ENCODE peak calls at places on chromosomes 6 and 20, in ten cellular contexts. K is osteocyte; Z is B cell; W is pancreas; N is breast epithelium; M is fibroblast of the aortic adventitia; F is GM20000; R is CD8-positive, alpha-beta T cell; Q is Caco-2; S is brain microvascular endothelial cell. C is an unnamed sample.

GRCh38 chr20:33925867-33926266 is 67.8 kb upstream of the RALY start:
- DNase-seq in K (no peak), Z (no peak), W (no peak), N (no peak), M (peak; percentile 56), F (no peak), R (no peak), Q (no peak), S (peak; percentile 16), C (no peak)

GRCh38 chr20:63501818-63502670 is 3.2 kb upstream of the EEF1A2 start:
- DNase-seq in K (no peak), Z (peak; percentile 39), W (no peak), N (no peak), M (no peak), F (no peak), R (no peak), Q (peak; percentile 59), S (no peak), C (no peak)

GRCh38 chr6:11711644-11711993 is 67.0 kb downstream of the ADTRP start:
- DNase-seq in K (peak; percentile 48), Z (no peak), W (no peak), N (no peak), M (peak; percentile 34), F (peak; percentile 57), R (peak; percentile 70), Q (no peak), S (no peak), C (no peak)

GRCh38 chr20:62364911-62365736 is 2.0 kb downstream of the LAMA5 start:
- DNase-seq in K (no peak), Z (no peak), W (peak; percentile 35), N (no peak), M (no peak), F (no peak), R (no peak), Q (no peak), S (no peak), C (no peak)

GRCh38 chr20:8152183-8152582 is 20.1 kb downstream of the PLCB1 start:
- DNase-seq in K (no peak), Z (no peak), W (no peak), N (no peak), M (peak; percentile 82), F (no peak), R (no peak), Q (no peak), S (peak; percentile 58), C (no peak)

GRCh38 chr20:5315807-5316187 is 957 bp downstream of the PROKR2 start:
- DNase-seq in K (no peak), Z (no peak), W (no peak), N (no peak), M (no peak), F (no peak), R (no peak), Q (no peak), S (no peak), C (no peak)

GRCh38 chr6:160756021-160756420 is 54.0 kb downstream of the PLG start:
- DNase-seq in K (no peak), Z (no peak), W (no peak), N (no peak), M (no peak), F (no peak), R (no peak), Q (no peak), S (no peak), C (no peak)

GRCh38 chr6:155765275-155766194 is 309.9 kb upstream of the NOX3 start:
- DNase-seq in K (no peak), Z (no peak), W (no peak), N (no peak), M (peak; percentile 85), F (no peak), R (no peak), Q (no peak), S (peak; percentile 62), C (no peak)

GRCh38 chr6:56079761-56080540 is 167.4 kb downstream of the COL21A1 start:
- DNase-seq in K (no peak), Z (no peak), W (no peak), N (no peak), M (peak; percentile 74), F (no peak), R (no peak), Q (no peak), S (no peak), C (no peak)

GRCh38 chr6:6007311-6008113 is 787 bp upstream of the NRN1 start:
- DNase-seq in K (no peak), Z (peak; percentile 47), W (no peak), N (no peak), M (no peak), F (peak; percentile 80), R (no peak), Q (no peak), S (peak; percentile 12), C (no peak)

GRCh38 chr20:21229163-21229562 is 74.0 kb upstream of the XRN2 start:
- DNase-seq in K (no peak), Z (no peak), W (no peak), N (no peak), M (no peak), F (no peak), R (no peak), Q (no peak), S (no peak), C (no peak)

GRCh38 chr6:79313254-79313653 is 78.8 kb upstream of the HMGN3 start:
- DNase-seq in K (no peak), Z (no peak), W (peak; percentile 66), N (no peak), M (no peak), F (no peak), R (no peak), Q (no peak), S (no peak), C (no peak)

GRCh38 chr6:137349856-137350830 is 131.0 kb upstream of the IFNGR1 start:
- DNase-seq in K (no peak), Z (no peak), W (no peak), N (no peak), M (no peak), F (no peak), R (no peak), Q (no peak), S (no peak), C (no peak)

GRCh38 chr6:41237128-41237527 is 9.0 kb downstream of the TREML4 start:
- DNase-seq in K (peak; percentile 70), Z (no peak), W (no peak), N (no peak), M (no peak), F (no peak), R (no peak), Q (no peak), S (no peak), C (no peak)

GRCh38 chr6:41236276-41236675 is 8.1 kb downstream of the TREML4 start:
- DNase-seq in K (peak; percentile 68), Z (no peak), W (no peak), N (no peak), M (no peak), F (no peak), R (no peak), Q (no peak), S (no peak), C (no peak)

GRCh38 chr6:41239467-41240159 is 11.5 kb downstream of the TREML4 start:
- DNase-seq in K (peak; percentile 82), Z (no peak), W (no peak), N (no peak), M (no peak), F (no peak), R (no peak), Q (no peak), S (no peak), C (no peak)
- TF ChIP-seq CTCF in K (no peak), Z (no peak), W (no peak), N (no peak), M (no peak), F (no peak), R (no peak), Q (no peak), S (no peak), C (no peak)

GRCh38 chr6:154510144-154510905 is at the start of gene CNKSR3:
- DNase-seq in K (peak; percentile 96), Z (no peak), W (peak; percentile 95), N (peak; percentile 76), M (peak; percentile 92), F (peak; percentile 73), R (no peak), Q (peak; percentile 95), S (peak; percentile 91), C (no peak)
- TF ChIP-seq CTCF in K (no peak), Z (no peak), W (no peak), N (no peak), M (peak; percentile 41), F (no peak), R (no peak), Q (no peak), S (peak; percentile 19), C (no peak)

DNA sequence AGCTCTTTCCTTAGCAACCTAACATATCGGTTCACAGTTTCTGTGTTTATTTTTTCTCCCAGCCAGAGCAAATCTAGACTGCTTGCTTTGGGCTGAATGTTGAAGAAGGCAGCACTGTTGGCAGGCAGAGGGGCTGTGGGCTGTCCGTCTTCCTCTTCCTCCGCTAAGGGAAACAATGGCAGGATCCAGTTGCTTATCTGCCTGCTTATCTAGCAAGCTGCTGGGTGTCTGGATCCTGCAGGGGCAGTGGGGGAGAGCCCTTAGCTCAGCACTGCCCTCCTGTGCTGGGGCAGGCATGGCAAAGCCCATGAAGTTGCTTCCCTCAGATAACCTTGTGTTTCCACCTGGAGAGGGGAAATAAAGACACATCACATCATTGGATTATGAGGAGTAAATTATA is 92.7 kb upstream of the CD93 start:
- DNase-seq in K (no peak), Z (no peak), W (no peak), N (no peak), M (peak; percentile 60), F (no peak), R (no peak), Q (no peak), S (no peak), C (no peak)
- TF ChIP-seq CTCF in K (no peak), Z (no peak), W (no peak), N (no peak), M (peak; percentile 46), F (no peak), R (no peak), Q (peak; percentile 19), S (peak; percentile 25), C (no peak)

GRCh38 chr6:168746013-168746412 is 305.0 kb downstream of the SMOC2 start:
- DNase-seq in K (no peak), Z (no peak), W (no peak), N (no peak), M (no peak), F (no peak), R (no peak), Q (peak; percentile 67), S (no peak), C (no peak)

GRCh38 chr6:168742146-168742782 is 301.3 kb downstream of the SMOC2 start:
- DNase-seq in K (no peak), Z (no peak), W (no peak), N (no peak), M (no peak), F (no peak), R (no peak), Q (no peak), S (no peak), C (no peak)

GRCh38 chr6:168741305-168741704 is 300.3 kb downstream of the SMOC2 start:
- DNase-seq in K (no peak), Z (no peak), W (no peak), N (no peak), M (no peak), F (no peak), R (no peak), Q (no peak), S (no peak), C (no peak)

GRCh38 chr6:168746643-168747042 is 305.7 kb downstream of the SMOC2 start:
- DNase-seq in K (no peak), Z (no peak), W (no peak), N (no peak), M (peak; percentile 2), F (no peak), R (no peak), Q (no peak), S (no peak), C (no peak)

GRCh38 chr6:168744866-168745265 is 303.9 kb downstream of the SMOC2 start:
- DNase-seq in K (no peak), Z (no peak), W (no peak), N (no peak), M (no peak), F (no peak), R (no peak), Q (no peak), S (no peak), C (no peak)
- TF ChIP-seq CTCF in K (no peak), Z (no peak), W (no peak), N (no peak), M (no peak), F (no peak), R (no peak), Q (no peak), S (no peak), C (no peak)

C was measured in natural killer cell.